ENCODE peak calls at places on chromosomes 13 and 19, in six cellular contexts. N, U, E, R, T and Y are unnamed samples.

GRCh38 chr19:35042056-35042730 is 672 bp downstream of the HPN start:
- DNase-seq in N (no peak), U (no peak), E (no peak), R (no peak), T (no peak), Y (no peak)

GRCh38 chr19:38399537-38399936 is 3.4 kb upstream of the FAM98C start:
- DNase-seq in N (no peak), U (no peak), E (no peak), R (no peak), T (no peak), Y (no peak)

GRCh38 chr13:71087006-71087405 is 780.0 kb downstream of the DACH1 start:
- DNase-seq in N (no peak), U (no peak), E (no peak), R (no peak), T (no peak), Y (no peak)

GRCh38 chr13:102293723-102294122 is 108.1 kb downstream of the FGF14 start:
- DNase-seq in N (no peak), U (no peak), E (no peak), R (no peak), T (no peak), Y (no peak)

GRCh38 chr13:51541809-51542258 is 42.4 kb upstream of the WDFY2 start:
- DNase-seq in N (no peak), U (no peak), E (no peak), R (no peak), T (peak), Y (no peak)

GRCh38 chr19:46133101-46133627 is 8.7 kb upstream of the IGFL3 start:
- DNase-seq in N (peak), U (peak), E (no peak), R (peak), T (peak), Y (peak)

GRCh38 chr19:13044160-13044853 is 49.0 kb downstream of the NFIX start:
- DNase-seq in N (no peak), U (no peak), E (no peak), R (peak), T (no peak), Y (no peak)

GRCh38 chr13:29369060-29369743 is 226.3 kb downstream of the SLC7A1 start:
- DNase-seq in N (peak), U (no peak), E (no peak), R (peak), T (no peak), Y (no peak)

GRCh38 chr19:49378501-49378900 is 9.5 kb upstream of the KASH5 start:
- DNase-seq in N (no peak), U (no peak), E (no peak), R (no peak), T (no peak), Y (no peak)

GRCh38 chr13:76886005-76886291 is 257 bp downstream of the KCTD12 start:
- DNase-seq in N (no peak), U (no peak), E (no peak), R (no peak), T (no peak), Y (no peak)

GRCh38 chr19:10829967-10830366 is 6.0 kb downstream of the TMED1 start:
- DNase-seq in N (no peak), U (no peak), E (no peak), R (no peak), T (no peak), Y (no peak)

GRCh38 chr13:51619614-51620013 is 35.4 kb downstream of the WDFY2 start:
- DNase-seq in N (peak), U (no peak), E (no peak), R (peak), T (no peak), Y (no peak)

GRCh38 chr13:42885325-42885724 is 103.9 kb downstream of the FAM216B start:
- DNase-seq in N (peak), U (no peak), E (no peak), R (no peak), T (no peak), Y (no peak)

GRCh38 chr13:31073859-31074718 is 87.6 kb downstream of the HSPH1 start:
- DNase-seq in N (peak), U (no peak), E (no peak), R (peak), T (no peak), Y (no peak)

GRCh38 chr19:18274776-18275356 is 614 bp upstream of the IQCN start:
- DNase-seq in N (peak), U (peak), E (no peak), R (peak), T (peak), Y (no peak)

GRCh38 chr19:1266116-1266817 is 2.9 kb upstream of the CIRBP start:
- DNase-seq in N (peak), U (no peak), E (peak), R (peak), T (peak), Y (no peak)
- TF ChIP-seq CTCF in N (no peak), U (no peak), E (no peak), R (no peak), T (no peak), Y (no peak)

GRCh38 chr19:5828661-5829566 is 10.6 kb downstream of the FUT6 start:
- DNase-seq in N (peak), U (no peak), E (no peak), R (no peak), T (no peak), Y (peak)

GRCh38 chr19:5824791-5825577 is 14.5 kb downstream of the FUT6 start:
- DNase-seq in N (no peak), U (no peak), E (no peak), R (no peak), T (no peak), Y (no peak)

GRCh38 chr19:5827891-5828660 is 11.4 kb downstream of the FUT6 start:
- DNase-seq in N (peak), U (peak), E (peak), R (peak), T (peak), Y (peak)

GRCh38 chr19:5827342-5827890 is 12.1 kb downstream of the FUT6 start:
- DNase-seq in N (no peak), U (no peak), E (no peak), R (no peak), T (no peak), Y (no peak)

DNA sequence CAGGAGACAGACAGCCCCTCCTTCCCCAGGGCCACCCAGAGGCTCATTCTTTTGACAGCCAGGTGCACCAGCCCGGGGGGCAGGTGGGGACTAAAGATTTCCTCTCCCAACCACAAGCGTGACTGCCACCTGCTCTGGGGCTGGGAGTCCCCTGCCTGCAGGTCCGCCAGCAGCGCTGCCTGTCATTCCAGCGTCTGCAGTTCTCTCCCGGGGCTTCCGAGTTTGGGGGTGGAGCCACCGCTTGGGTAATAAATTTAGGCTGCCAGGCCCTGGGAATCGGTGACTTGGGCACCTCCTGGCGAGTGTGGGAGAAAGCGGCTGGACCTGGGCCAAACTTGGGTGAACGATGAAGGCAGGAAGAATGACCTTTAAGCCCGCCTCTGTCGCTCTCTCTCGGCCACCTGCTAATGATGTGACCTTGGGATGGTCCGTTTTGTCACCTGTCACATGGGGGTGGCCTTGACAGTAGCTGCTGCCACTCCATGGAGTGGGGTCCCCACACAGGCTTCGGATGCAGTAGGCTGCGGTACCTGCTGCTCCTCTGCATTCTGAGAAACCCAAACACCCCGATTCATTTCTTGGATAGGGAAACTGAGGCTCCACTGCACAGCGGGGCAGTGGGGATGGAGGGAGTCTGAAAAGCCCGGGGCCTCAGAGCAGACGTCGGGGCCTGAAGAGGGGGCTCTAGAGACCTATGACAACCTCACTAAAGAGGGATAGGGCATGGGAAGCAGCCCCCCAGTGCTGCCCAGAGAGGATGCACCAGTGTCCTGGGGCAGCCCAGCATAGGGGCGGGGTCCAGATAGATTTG is 12.8 kb downstream of the FUT6 start:
- DNase-seq in N (peak), U (no peak), E (no peak), R (no peak), T (no peak), Y (no peak)
- TF ChIP-seq CTCF in N (peak), U (no peak), E (no peak), R (peak), T (no peak), Y (no peak)

GRCh38 chr19:7238091-7238490 is 56.1 kb downstream of the INSR start:
- DNase-seq in N (peak), U (no peak), E (no peak), R (no peak), T (no peak), Y (no peak)

GRCh38 chr19:7246601-7247000 is 47.6 kb downstream of the INSR start:
- DNase-seq in N (no peak), U (no peak), E (no peak), R (no peak), T (no peak), Y (no peak)

GRCh38 chr19:7247160-7247559 is 47.1 kb downstream of the INSR start:
- DNase-seq in N (no peak), U (no peak), E (no peak), R (no peak), T (no peak), Y (no peak)

DNA sequence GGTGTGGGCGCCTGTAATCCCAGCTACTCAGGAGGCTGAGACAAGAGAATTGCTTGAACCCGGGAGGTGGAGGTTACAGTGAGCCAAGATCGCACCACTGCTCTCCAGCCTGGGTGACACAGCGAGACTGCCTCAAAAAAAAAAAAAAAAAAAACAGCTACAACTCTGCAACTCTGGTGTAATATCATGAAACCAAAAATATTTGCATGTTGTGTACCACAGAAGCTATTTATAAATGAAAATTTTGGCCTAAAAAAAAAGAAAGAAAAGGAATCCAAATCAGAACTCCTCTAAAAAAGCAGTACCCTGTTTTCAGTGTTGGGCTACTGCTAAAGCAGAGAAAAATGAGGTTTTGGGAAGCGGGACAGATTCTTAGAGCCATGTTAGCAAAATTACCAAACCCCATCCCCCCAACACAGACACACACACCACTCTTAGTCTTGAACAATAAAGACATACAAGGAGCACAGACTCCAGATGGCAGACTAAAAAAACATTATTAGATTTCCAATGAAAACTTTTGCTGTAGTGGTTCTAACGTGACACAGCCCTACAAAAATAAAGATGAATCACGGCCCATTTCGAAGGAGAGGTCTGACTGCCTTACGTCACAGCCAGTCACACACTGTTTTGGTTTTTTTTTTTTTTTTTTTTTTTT is 51.5 kb downstream of the INSR start:
- DNase-seq in N (peak), U (peak), E (no peak), R (peak), T (no peak), Y (no peak)
- TF ChIP-seq CTCF in N (no peak), U (no peak), E (no peak), R (no peak), T (peak), Y (no peak)

DNA sequence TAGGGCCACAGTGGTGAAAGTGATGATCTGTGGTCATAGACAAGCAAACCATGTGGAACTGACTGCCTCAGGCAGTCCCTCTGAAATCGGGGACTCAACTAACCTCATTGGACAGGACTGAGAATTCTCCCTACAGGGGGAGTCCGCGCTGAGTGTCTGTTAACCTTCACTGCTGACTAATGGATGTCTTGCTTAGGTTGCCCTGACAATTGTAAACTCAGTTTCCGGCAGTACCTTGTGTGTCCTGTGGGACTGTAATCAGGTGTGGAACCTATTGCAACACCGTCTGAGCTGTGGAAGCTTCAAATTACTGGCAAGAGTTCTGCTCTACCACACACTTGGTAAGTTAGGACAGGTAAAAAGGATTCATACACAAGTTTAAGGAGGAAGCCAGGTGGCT is 21.8 kb downstream of the ZNF77 start:
- DNase-seq in N (no peak), U (no peak), E (no peak), R (no peak), T (no peak), Y (no peak)
- TF ChIP-seq CTCF in N (no peak), U (no peak), E (no peak), R (no peak), T (no peak), Y (no peak)

GRCh38 chr19:1291761-1292418 is 6.2 kb downstream of the EFNA2 start:
- DNase-seq in N (no peak), U (no peak), E (no peak), R (no peak), T (no peak), Y (no peak)
- TF ChIP-seq CTCF in N (no peak), U (no peak), E (no peak), R (no peak), T (no peak), Y (no peak)

DNA sequence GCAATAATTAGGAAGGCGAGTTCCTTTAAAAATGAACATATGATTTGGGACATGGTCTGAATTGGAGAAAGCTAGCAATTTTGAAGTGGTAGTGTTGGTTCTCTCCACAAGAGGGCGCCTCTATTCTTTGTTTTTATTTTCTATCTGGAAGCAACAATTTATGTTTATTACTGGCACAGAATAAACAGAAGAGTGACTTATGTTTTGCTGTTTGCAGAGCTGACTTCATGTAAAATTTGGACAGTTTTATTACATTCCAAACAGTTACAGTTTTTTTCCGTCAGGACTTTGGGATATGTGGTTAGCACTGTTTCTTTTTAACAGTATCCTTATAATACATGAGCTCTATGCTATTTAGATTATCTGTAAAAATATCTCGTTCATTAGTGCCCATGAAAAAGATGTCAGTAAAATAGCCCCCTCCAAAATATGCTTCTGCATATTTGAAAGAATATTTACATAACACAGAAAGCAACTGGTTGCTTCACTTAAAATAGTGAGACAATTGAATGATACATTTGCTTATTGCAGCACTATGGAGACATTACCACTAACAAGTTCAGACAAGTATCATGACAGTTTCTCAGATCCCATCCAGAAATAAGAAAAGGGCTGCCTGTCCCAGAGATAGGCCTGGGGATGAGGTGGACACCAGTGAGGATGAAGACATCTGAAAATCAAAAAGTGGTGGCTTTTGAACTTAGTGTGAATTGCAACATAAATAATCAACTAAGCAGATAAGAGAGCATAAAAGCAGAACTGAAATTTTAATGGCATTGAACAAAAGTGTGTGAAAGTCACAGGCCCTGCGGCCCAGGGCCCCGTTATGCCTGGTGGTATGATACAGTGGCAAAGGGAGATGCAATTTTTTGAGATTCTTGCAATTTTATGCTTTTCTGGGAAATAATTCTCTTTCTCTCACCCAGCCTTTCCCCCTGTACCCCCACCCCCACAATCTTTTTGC is 32.3 kb upstream of the FGF9 start:
- DNase-seq in N (peak), U (peak), E (no peak), R (peak), T (no peak), Y (no peak)
- TF ChIP-seq CTCF in N (peak), U (peak), E (peak), R (peak), T (peak), Y (peak)